ENCODE peak calls at places on chromosomes 3 and 15, in four cellular contexts. One of them, this sample, is unnamed.

GRCh38 chr3:56351496-56351895 is 116.8 kb downstream of the ERC2 start:
- DNase-seq in SK-N-SH: no peak
- DNase-seq in uterus: no peak
- DNase-seq in heart left ventricle: no peak
- DNase-seq in this sample: no peak

GRCh38 chr15:73882761-73883419 is 9.5 kb downstream of the TBC1D21 start:
- DNase-seq in heart left ventricle: no peak
- DNase-seq in uterus: peak; percentile 6
- DNase-seq in SK-N-SH: no peak
- DNase-seq in this sample: no peak

GRCh38 chr3:12303532-12303931 is 14.7 kb downstream of the PPARG start:
- DNase-seq in heart left ventricle: no peak
- DNase-seq in uterus: no peak
- DNase-seq in SK-N-SH: no peak
- DNase-seq in this sample: no peak

GRCh38 chr15:70419046-70419445 is 321.3 kb upstream of the TLE3 start:
- DNase-seq in SK-N-SH: no peak
- DNase-seq in uterus: no peak
- DNase-seq in heart left ventricle: no peak
- DNase-seq in this sample: no peak

GRCh38 chr3:87771338-87772059 is 287.3 kb downstream of the CGGBP1 start:
- DNase-seq in heart left ventricle: no peak
- DNase-seq in SK-N-SH: peak; percentile 9
- DNase-seq in uterus: no peak
- DNase-seq in this sample: peak; percentile 36

GRCh38 chr15:68730491-68731317 is 90.0 kb downstream of the ANP32A start:
- DNase-seq in SK-N-SH: peak; percentile 53
- DNase-seq in uterus: peak; percentile 34
- DNase-seq in heart left ventricle: no peak
- DNase-seq in this sample: peak; percentile 56

GRCh38 chr3:12182687-12183441 is 24.2 kb upstream of the TIMP4 start:
- DNase-seq in SK-N-SH: no peak
- DNase-seq in uterus: no peak
- DNase-seq in heart left ventricle: no peak
- DNase-seq in this sample: no peak

GRCh38 chr15:88331291-88331690 is 74.8 kb upstream of the NTRK3 start:
- DNase-seq in SK-N-SH: peak; percentile 62
- DNase-seq in uterus: no peak
- DNase-seq in heart left ventricle: peak; percentile 64
- DNase-seq in this sample: peak; percentile 80

GRCh38 chr15:43183270-43183669 is 1.9 kb upstream of the CCNDBP1 start:
- DNase-seq in heart left ventricle: no peak
- DNase-seq in uterus: no peak
- DNase-seq in SK-N-SH: no peak
- DNase-seq in this sample: no peak

GRCh38 chr15:35071071-35071470 is 14.0 kb downstream of the NANOGP8 start:
- DNase-seq in heart left ventricle: peak; percentile 62
- DNase-seq in SK-N-SH: no peak
- DNase-seq in uterus: no peak
- DNase-seq in this sample: no peak

GRCh38 chr3:120435621-120436020 is 15.2 kb downstream of the FSTL1 start:
- DNase-seq in heart left ventricle: no peak
- DNase-seq in uterus: no peak
- DNase-seq in SK-N-SH: no peak
- DNase-seq in this sample: no peak

GRCh38 chr3:13872451-13872850 is 7.4 kb downstream of the WNT7A start:
- DNase-seq in heart left ventricle: no peak
- DNase-seq in SK-N-SH: no peak
- DNase-seq in uterus: no peak
- DNase-seq in this sample: no peak

GRCh38 chr15:99145778-99146177 is 40.9 kb downstream of the SYNM start:
- DNase-seq in SK-N-SH: no peak
- DNase-seq in heart left ventricle: no peak
- DNase-seq in uterus: no peak
- DNase-seq in this sample: no peak

GRCh38 chr15:41010335-41010734 is 57.1 kb downstream of the CHAC1 start:
- DNase-seq in uterus: no peak
- DNase-seq in heart left ventricle: no peak
- DNase-seq in SK-N-SH: peak; percentile 12
- DNase-seq in this sample: no peak

GRCh38 chr15:43277901-43278300 is 11.2 kb upstream of the TGM5 start:
- DNase-seq in uterus: no peak
- DNase-seq in SK-N-SH: no peak
- DNase-seq in heart left ventricle: no peak
- DNase-seq in this sample: no peak

GRCh38 chr3:99483841-99484240 is 154.6 kb upstream of the COL8A1 start:
- DNase-seq in SK-N-SH: no peak
- DNase-seq in heart left ventricle: no peak
- DNase-seq in uterus: no peak
- DNase-seq in this sample: no peak

GRCh38 chr15:69081310-69082004 is 67.0 kb downstream of the NOX5 start:
- DNase-seq in heart left ventricle: peak; percentile 83
- DNase-seq in SK-N-SH: no peak
- DNase-seq in uterus: peak; percentile 82
- DNase-seq in this sample: peak; percentile 66

GRCh38 chr15:95175914-95176658 is 944.7 kb downstream of the MCTP2 start:
- DNase-seq in SK-N-SH: no peak
- DNase-seq in heart left ventricle: no peak
- DNase-seq in uterus: no peak
- DNase-seq in this sample: no peak

GRCh38 chr3:187951452-187952190 is 202.3 kb upstream of the LPP start:
- DNase-seq in uterus: no peak
- DNase-seq in heart left ventricle: no peak
- DNase-seq in SK-N-SH: no peak
- DNase-seq in this sample: no peak

GRCh38 chr15:83747050-83747717 is 93.3 kb downstream of the ADAMTSL3 start:
- DNase-seq in SK-N-SH: no peak
- DNase-seq in uterus: peak; percentile 54
- DNase-seq in heart left ventricle: no peak
- DNase-seq in this sample: peak; percentile 46

GRCh38 chr15:33279613-33280205 is 31.1 kb upstream of the RYR3 start:
- DNase-seq in uterus: no peak
- DNase-seq in heart left ventricle: no peak
- DNase-seq in SK-N-SH: no peak
- DNase-seq in this sample: no peak

GRCh38 chr3:192364296-192364695 is 363.0 kb downstream of the FGF12 start:
- DNase-seq in heart left ventricle: no peak
- DNase-seq in SK-N-SH: no peak
- DNase-seq in uterus: no peak
- DNase-seq in this sample: no peak

GRCh38 chr3:104132566-104132997 is 1234.1 kb upstream of the ALCAM start:
- DNase-seq in heart left ventricle: no peak
- DNase-seq in uterus: no peak
- DNase-seq in SK-N-SH: peak; percentile 7
- DNase-seq in this sample: no peak

GRCh38 chr3:73508330-73508954 is 116.3 kb downstream of the PDZRN3 start:
- DNase-seq in heart left ventricle: no peak
- DNase-seq in SK-N-SH: peak; percentile 51
- DNase-seq in uterus: peak; percentile 47
- DNase-seq in this sample: peak; percentile 76

GRCh38 chr15:62644216-62644873 is 398.2 kb upstream of the TPM1 start:
- DNase-seq in SK-N-SH: no peak
- DNase-seq in heart left ventricle: no peak
- DNase-seq in uterus: no peak
- DNase-seq in this sample: no peak

GRCh38 chr3:48634661-48635221 is 520 bp downstream of the SLC26A6 start:
- DNase-seq in uterus: peak; percentile 68
- DNase-seq in SK-N-SH: peak; percentile 83
- DNase-seq in heart left ventricle: peak; percentile 78
- DNase-seq in this sample: peak; percentile 47

GRCh38 chr3:6962796-6963195 is 101.9 kb downstream of the GRM7 start:
- DNase-seq in uterus: no peak
- DNase-seq in heart left ventricle: no peak
- DNase-seq in SK-N-SH: no peak
- DNase-seq in this sample: no peak
- H3K9me3 ChIP-seq in uterus: no peaks in the 10 kb centered on the region
- H3K9me3 ChIP-seq in heart left ventricle: no peaks in the 10 kb centered on the region
- H3K9me3 ChIP-seq in SK-N-SH: no peaks in the 10 kb centered on the region
- H3K9me3 ChIP-seq in this sample: no peaks in the 10 kb centered on the region

GRCh38 chr15:55255714-55256113 is 33.9 kb downstream of the RAB27A start:
- DNase-seq in heart left ventricle: no peak
- DNase-seq in SK-N-SH: no peak
- DNase-seq in uterus: no peak
- DNase-seq in this sample: no peak
- H3K9me3 ChIP-seq in heart left ventricle: no peaks in the 10 kb centered on the region
- H3K9me3 ChIP-seq in SK-N-SH: no peaks in the 10 kb centered on the region
- H3K9me3 ChIP-seq in uterus: no peaks in the 10 kb centered on the region
- H3K9me3 ChIP-seq in this sample: no peaks in the 10 kb centered on the region

GRCh38 chr15:25060996-25061620 is 106.3 kb downstream of the SNRPN start:
- DNase-seq in uterus: peak; percentile 6
- DNase-seq in SK-N-SH: no peak
- DNase-seq in heart left ventricle: no peak
- DNase-seq in this sample: no peak

GRCh38 chr15:25058080-25058785 is 103.4 kb downstream of the SNRPN start:
- DNase-seq in uterus: peak; percentile 3
- DNase-seq in heart left ventricle: peak; percentile 27
- DNase-seq in SK-N-SH: no peak
- DNase-seq in this sample: peak; percentile 21

GRCh38 chr15:25060472-25060803 is 105.7 kb downstream of the SNRPN start:
- DNase-seq in heart left ventricle: no peak
- DNase-seq in uterus: peak; percentile 4
- DNase-seq in SK-N-SH: no peak
- DNase-seq in this sample: peak; percentile 3

GRCh38 chr15:25061808-25062550 is 107.2 kb downstream of the SNRPN start:
- DNase-seq in heart left ventricle: no peak
- DNase-seq in uterus: peak; percentile 2
- DNase-seq in SK-N-SH: no peak
- DNase-seq in this sample: no peak

DNA sequence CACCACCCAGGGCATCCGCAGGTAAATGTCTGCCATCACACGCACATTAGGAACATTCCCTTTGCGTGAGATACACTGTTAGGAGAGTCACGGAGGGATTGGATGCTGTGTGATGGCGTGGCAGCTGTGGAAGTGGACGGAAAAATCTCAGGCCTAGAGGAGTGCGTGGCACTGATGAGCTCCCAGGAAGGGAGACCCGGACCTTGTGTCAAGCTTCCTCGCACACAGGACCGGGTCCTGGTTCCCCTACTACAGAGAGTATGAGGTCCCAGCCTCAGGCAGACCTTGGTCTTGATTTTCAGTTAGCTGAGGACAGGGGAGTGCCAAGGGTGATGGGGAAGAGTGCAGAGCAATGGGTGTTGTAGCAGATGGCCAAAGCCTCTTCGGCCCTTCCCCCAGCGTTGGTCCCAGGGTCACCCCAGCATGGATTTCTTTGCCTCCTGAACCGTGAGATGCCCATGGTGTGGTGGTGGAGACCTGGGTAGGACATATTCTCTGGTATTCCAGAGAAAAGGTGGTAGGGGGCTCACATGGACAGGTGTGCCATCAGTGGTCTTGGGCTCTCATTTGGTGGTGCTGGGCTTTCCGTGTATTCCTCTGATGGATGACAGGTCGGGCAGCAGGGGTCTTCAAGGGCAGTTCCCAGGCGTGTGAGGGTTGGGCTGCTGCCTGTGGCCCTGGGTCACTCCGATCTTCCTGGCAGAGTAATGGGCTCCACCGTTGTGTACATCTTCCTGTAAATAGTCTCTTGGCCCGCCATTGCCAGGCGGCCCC is 105.1 kb downstream of the SNRPN start:
- DNase-seq in uterus: peak; percentile 2
- DNase-seq in SK-N-SH: no peak
- DNase-seq in heart left ventricle: no peak
- DNase-seq in this sample: peak; percentile 9
- H3K9me3 ChIP-seq in uterus: peaks cover 98% of the 10 kb centered on the region
- H3K9me3 ChIP-seq in SK-N-SH: no peaks in the 10 kb centered on the region
- H3K9me3 ChIP-seq in heart left ventricle: peaks cover 96% of the 10 kb centered on the region
- H3K9me3 ChIP-seq in this sample: no peaks in the 10 kb centered on the region

DNA sequence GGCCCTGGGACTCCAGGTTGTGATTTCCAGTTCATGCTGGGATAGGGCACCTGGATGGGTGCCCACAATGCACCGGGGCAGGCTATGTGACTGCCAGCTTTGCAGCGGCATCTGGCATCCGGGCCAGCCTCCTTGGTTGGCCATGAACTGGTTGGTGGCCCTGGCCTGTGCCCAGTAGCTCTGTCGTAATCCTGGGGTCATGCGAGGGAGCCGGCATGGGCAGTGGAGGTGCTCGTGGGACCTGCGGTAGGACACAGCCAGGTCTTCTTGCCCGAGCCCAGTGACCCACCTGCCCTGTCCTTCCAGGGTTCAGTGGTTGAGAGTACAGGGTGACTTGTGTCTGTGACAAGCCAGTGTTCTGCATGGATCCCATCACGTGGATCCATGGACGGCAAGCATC is 237.9 kb downstream of the SNRPN start:
- DNase-seq in uterus: no peak
- DNase-seq in SK-N-SH: no peak
- DNase-seq in heart left ventricle: no peak
- DNase-seq in this sample: no peak
- H3K9me3 ChIP-seq in uterus: no peaks in the 10 kb centered on the region
- H3K9me3 ChIP-seq in SK-N-SH: no peaks in the 10 kb centered on the region
- H3K9me3 ChIP-seq in heart left ventricle: no peaks in the 10 kb centered on the region
- H3K9me3 ChIP-seq in this sample: no peaks in the 10 kb centered on the region

DNA sequence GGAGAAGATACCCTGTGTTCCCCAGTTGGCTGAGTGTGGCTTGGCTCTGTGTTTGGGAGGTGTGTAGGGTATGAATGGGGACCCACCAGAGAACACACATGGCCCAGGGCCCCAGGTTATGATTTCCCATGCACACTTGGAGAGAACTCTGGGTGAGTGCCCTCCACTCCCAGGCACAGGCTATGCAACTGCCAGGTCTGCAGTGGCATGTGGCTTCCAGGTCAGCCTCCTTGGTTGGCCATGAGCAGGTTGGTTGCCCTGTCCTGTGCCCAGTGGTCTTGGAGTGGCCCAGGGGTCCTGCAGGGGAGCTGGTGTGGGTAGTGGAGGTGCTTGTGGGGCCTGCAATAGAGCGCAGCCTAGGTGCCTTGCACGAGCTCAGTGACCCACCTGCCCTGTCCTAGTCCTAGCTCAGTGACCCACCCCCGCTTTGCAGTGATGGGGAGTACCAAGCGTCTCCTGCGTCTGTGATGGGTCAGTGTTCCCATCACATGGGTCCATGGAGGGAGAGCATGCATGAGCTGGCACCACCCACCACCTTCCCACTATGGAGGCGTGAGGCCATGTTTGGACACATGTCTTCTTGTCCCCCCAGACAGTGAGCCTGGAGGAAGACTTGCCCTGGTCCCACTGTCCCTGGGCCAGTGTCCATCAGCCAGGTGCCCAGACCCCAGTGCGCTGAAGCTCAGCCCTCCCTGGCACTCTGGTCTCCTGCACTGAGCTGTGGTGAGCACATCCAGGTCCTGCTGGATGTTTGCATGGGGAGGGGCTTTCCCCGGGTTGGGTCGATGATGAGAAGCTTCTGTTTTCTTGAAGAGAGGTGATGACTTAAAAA is 217.3 kb downstream of the SNRPN start:
- DNase-seq in SK-N-SH: no peak
- DNase-seq in heart left ventricle: no peak
- DNase-seq in uterus: peak; percentile 11
- DNase-seq in this sample: no peak
- H3K9me3 ChIP-seq in SK-N-SH: no peaks in the 10 kb centered on the region
- H3K9me3 ChIP-seq in heart left ventricle: peaks cover 8% of the 10 kb centered on the region
- H3K9me3 ChIP-seq in uterus: peaks cover 14% of the 10 kb centered on the region
- H3K9me3 ChIP-seq in this sample: no peaks in the 10 kb centered on the region